ENCODE peak calls at places on chromosomes 7 and 10, in five cellular contexts. One of them, this sample, is unnamed.

GRCh38 chr7:106222545-106222944 is 62.2 kb downstream of the NAMPT start:
- DNase-seq in NCI-H2029 treated with DMSO at 0.1 percent for 48 hours: no peak
- DNase-seq in activated effector memory CD4-positive, alpha-beta T cell treated with Interleukin-2 at 50 U/mL for 16 hours: no peak
- DNase-seq in T follicular helper cell: no peak
- DNase-seq in NCI-H1092 treated with DMSO at 0.1 percent for 48 hours: no peak
- DNase-seq in this sample: no peak

GRCh38 chr7:90766814-90767564 is 170.9 kb downstream of the CDK14 start:
- DNase-seq in NCI-H2029 treated with DMSO at 0.1 percent for 48 hours: no peak
- DNase-seq in activated effector memory CD4-positive, alpha-beta T cell treated with Interleukin-2 at 50 U/mL for 16 hours: no peak
- DNase-seq in T follicular helper cell: no peak
- DNase-seq in NCI-H1092 treated with DMSO at 0.1 percent for 48 hours: no peak
- DNase-seq in this sample: peak

GRCh38 chr10:82497451-82497850 is 622.5 kb downstream of the NRG3 start:
- DNase-seq in NCI-H2029 treated with DMSO at 0.1 percent for 48 hours: no peak
- DNase-seq in activated effector memory CD4-positive, alpha-beta T cell treated with Interleukin-2 at 50 U/mL for 16 hours: no peak
- DNase-seq in T follicular helper cell: no peak
- DNase-seq in NCI-H1092 treated with DMSO at 0.1 percent for 48 hours: no peak
- DNase-seq in this sample: no peak

GRCh38 chr10:120423350-120424197 is 33.5 kb upstream of the PLPP4 start:
- DNase-seq in NCI-H2029 treated with DMSO at 0.1 percent for 48 hours: no peak
- DNase-seq in activated effector memory CD4-positive, alpha-beta T cell treated with Interleukin-2 at 50 U/mL for 16 hours: no peak
- DNase-seq in T follicular helper cell: no peak
- DNase-seq in NCI-H1092 treated with DMSO at 0.1 percent for 48 hours: no peak
- DNase-seq in this sample: peak

GRCh38 chr10:30671011-30671616 is 41.6 kb upstream of the LYZL2 start:
- DNase-seq in NCI-H2029 treated with DMSO at 0.1 percent for 48 hours: peak
- DNase-seq in activated effector memory CD4-positive, alpha-beta T cell treated with Interleukin-2 at 50 U/mL for 16 hours: no peak
- DNase-seq in T follicular helper cell: peak
- DNase-seq in NCI-H1092 treated with DMSO at 0.1 percent for 48 hours: peak
- DNase-seq in this sample: peak

GRCh38 chr7:157952050-157952667 is 615.4 kb downstream of the DNAJB6 start:
- DNase-seq in NCI-H2029 treated with DMSO at 0.1 percent for 48 hours: no peak
- DNase-seq in activated effector memory CD4-positive, alpha-beta T cell treated with Interleukin-2 at 50 U/mL for 16 hours: no peak
- DNase-seq in T follicular helper cell: no peak
- DNase-seq in NCI-H1092 treated with DMSO at 0.1 percent for 48 hours: no peak
- DNase-seq in this sample: no peak

GRCh38 chr10:126840736-126841135 is 64.5 kb upstream of the DOCK1 start:
- DNase-seq in NCI-H2029 treated with DMSO at 0.1 percent for 48 hours: no peak
- DNase-seq in activated effector memory CD4-positive, alpha-beta T cell treated with Interleukin-2 at 50 U/mL for 16 hours: no peak
- DNase-seq in T follicular helper cell: no peak
- DNase-seq in NCI-H1092 treated with DMSO at 0.1 percent for 48 hours: no peak
- DNase-seq in this sample: no peak

GRCh38 chr10:83769421-83769820 is 369.9 kb upstream of the GHITM start:
- DNase-seq in NCI-H2029 treated with DMSO at 0.1 percent for 48 hours: no peak
- DNase-seq in activated effector memory CD4-positive, alpha-beta T cell treated with Interleukin-2 at 50 U/mL for 16 hours: no peak
- DNase-seq in T follicular helper cell: no peak
- DNase-seq in NCI-H1092 treated with DMSO at 0.1 percent for 48 hours: no peak
- DNase-seq in this sample: no peak

GRCh38 chr7:90625562-90625961 is 29.4 kb downstream of the CDK14 start:
- DNase-seq in NCI-H2029 treated with DMSO at 0.1 percent for 48 hours: peak
- DNase-seq in activated effector memory CD4-positive, alpha-beta T cell treated with Interleukin-2 at 50 U/mL for 16 hours: no peak
- DNase-seq in T follicular helper cell: no peak
- DNase-seq in NCI-H1092 treated with DMSO at 0.1 percent for 48 hours: peak
- DNase-seq in this sample: peak

GRCh38 chr7:157412021-157412443 is 75.2 kb downstream of the DNAJB6 start:
- DNase-seq in NCI-H2029 treated with DMSO at 0.1 percent for 48 hours: no peak
- DNase-seq in activated effector memory CD4-positive, alpha-beta T cell treated with Interleukin-2 at 50 U/mL for 16 hours: peak
- DNase-seq in T follicular helper cell: no peak
- DNase-seq in NCI-H1092 treated with DMSO at 0.1 percent for 48 hours: no peak
- DNase-seq in this sample: no peak

GRCh38 chr10:131160219-131160875 is 151.2 kb downstream of the TCERG1L start:
- DNase-seq in NCI-H2029 treated with DMSO at 0.1 percent for 48 hours: no peak
- DNase-seq in activated effector memory CD4-positive, alpha-beta T cell treated with Interleukin-2 at 50 U/mL for 16 hours: no peak
- DNase-seq in T follicular helper cell: no peak
- DNase-seq in NCI-H1092 treated with DMSO at 0.1 percent for 48 hours: no peak
- DNase-seq in this sample: no peak

GRCh38 chr7:53437336-53437735 is 401.9 kb downstream of the POM121L12 start:
- DNase-seq in NCI-H2029 treated with DMSO at 0.1 percent for 48 hours: no peak
- DNase-seq in activated effector memory CD4-positive, alpha-beta T cell treated with Interleukin-2 at 50 U/mL for 16 hours: no peak
- DNase-seq in T follicular helper cell: no peak
- DNase-seq in NCI-H1092 treated with DMSO at 0.1 percent for 48 hours: no peak
- DNase-seq in this sample: no peak

GRCh38 chr10:116127296-116127695 is 145.7 kb downstream of the GFRA1 start:
- DNase-seq in NCI-H2029 treated with DMSO at 0.1 percent for 48 hours: no peak
- DNase-seq in activated effector memory CD4-positive, alpha-beta T cell treated with Interleukin-2 at 50 U/mL for 16 hours: no peak
- DNase-seq in T follicular helper cell: no peak
- DNase-seq in NCI-H1092 treated with DMSO at 0.1 percent for 48 hours: no peak
- DNase-seq in this sample: no peak

GRCh38 chr7:4621401-4621800 is 60.7 kb upstream of the FOXK1 start:
- DNase-seq in NCI-H2029 treated with DMSO at 0.1 percent for 48 hours: no peak
- DNase-seq in activated effector memory CD4-positive, alpha-beta T cell treated with Interleukin-2 at 50 U/mL for 16 hours: no peak
- DNase-seq in T follicular helper cell: no peak
- DNase-seq in NCI-H1092 treated with DMSO at 0.1 percent for 48 hours: no peak
- DNase-seq in this sample: no peak

GRCh38 chr7:65475734-65476319 is 102.2 kb downstream of the ZNF92 start:
- DNase-seq in NCI-H2029 treated with DMSO at 0.1 percent for 48 hours: peak
- DNase-seq in activated effector memory CD4-positive, alpha-beta T cell treated with Interleukin-2 at 50 U/mL for 16 hours: peak
- DNase-seq in T follicular helper cell: no peak
- DNase-seq in NCI-H1092 treated with DMSO at 0.1 percent for 48 hours: no peak
- DNase-seq in this sample: no peak

GRCh38 chr7:92006046-92006445 is 65.4 kb downstream of the AKAP9 start:
- DNase-seq in NCI-H2029 treated with DMSO at 0.1 percent for 48 hours: no peak
- DNase-seq in activated effector memory CD4-positive, alpha-beta T cell treated with Interleukin-2 at 50 U/mL for 16 hours: no peak
- DNase-seq in T follicular helper cell: no peak
- DNase-seq in NCI-H1092 treated with DMSO at 0.1 percent for 48 hours: no peak
- DNase-seq in this sample: no peak

GRCh38 chr10:79367421-79368189 is 20.3 kb downstream of the PPIF start:
- DNase-seq in NCI-H2029 treated with DMSO at 0.1 percent for 48 hours: no peak
- DNase-seq in activated effector memory CD4-positive, alpha-beta T cell treated with Interleukin-2 at 50 U/mL for 16 hours: no peak
- DNase-seq in T follicular helper cell: no peak
- DNase-seq in NCI-H1092 treated with DMSO at 0.1 percent for 48 hours: no peak
- DNase-seq in this sample: no peak

GRCh38 chr10:96259884-96260511 is 11.4 kb downstream of the BLNK start:
- DNase-seq in NCI-H2029 treated with DMSO at 0.1 percent for 48 hours: no peak
- DNase-seq in activated effector memory CD4-positive, alpha-beta T cell treated with Interleukin-2 at 50 U/mL for 16 hours: no peak
- DNase-seq in T follicular helper cell: no peak
- DNase-seq in NCI-H1092 treated with DMSO at 0.1 percent for 48 hours: no peak
- DNase-seq in this sample: no peak

GRCh38 chr10:115417585-115418265 is 324.6 kb downstream of the ATRNL1 start:
- DNase-seq in NCI-H2029 treated with DMSO at 0.1 percent for 48 hours: no peak
- DNase-seq in activated effector memory CD4-positive, alpha-beta T cell treated with Interleukin-2 at 50 U/mL for 16 hours: no peak
- DNase-seq in T follicular helper cell: no peak
- DNase-seq in NCI-H1092 treated with DMSO at 0.1 percent for 48 hours: no peak
- DNase-seq in this sample: peak

GRCh38 chr10:49109669-49110335 is 5.5 kb downstream of the VSTM4 start:
- DNase-seq in NCI-H2029 treated with DMSO at 0.1 percent for 48 hours: no peak
- DNase-seq in activated effector memory CD4-positive, alpha-beta T cell treated with Interleukin-2 at 50 U/mL for 16 hours: no peak
- DNase-seq in T follicular helper cell: no peak
- DNase-seq in NCI-H1092 treated with DMSO at 0.1 percent for 48 hours: no peak
- DNase-seq in this sample: peak

GRCh38 chr10:124377101-124377500 is 41.6 kb downstream of the OAT start:
- DNase-seq in NCI-H2029 treated with DMSO at 0.1 percent for 48 hours: no peak
- DNase-seq in activated effector memory CD4-positive, alpha-beta T cell treated with Interleukin-2 at 50 U/mL for 16 hours: no peak
- DNase-seq in T follicular helper cell: no peak
- DNase-seq in NCI-H1092 treated with DMSO at 0.1 percent for 48 hours: no peak
- DNase-seq in this sample: no peak

GRCh38 chr7:123872908-123873307 is 27.9 kb downstream of the HYAL4 start:
- DNase-seq in NCI-H2029 treated with DMSO at 0.1 percent for 48 hours: no peak
- DNase-seq in activated effector memory CD4-positive, alpha-beta T cell treated with Interleukin-2 at 50 U/mL for 16 hours: no peak
- DNase-seq in T follicular helper cell: no peak
- DNase-seq in NCI-H1092 treated with DMSO at 0.1 percent for 48 hours: no peak
- DNase-seq in this sample: no peak

GRCh38 chr10:80442879-80443278 is 11.2 kb upstream of the TSPAN14 start:
- DNase-seq in NCI-H2029 treated with DMSO at 0.1 percent for 48 hours: no peak
- DNase-seq in activated effector memory CD4-positive, alpha-beta T cell treated with Interleukin-2 at 50 U/mL for 16 hours: no peak
- DNase-seq in T follicular helper cell: no peak
- DNase-seq in NCI-H1092 treated with DMSO at 0.1 percent for 48 hours: no peak
- DNase-seq in this sample: peak

GRCh38 chr10:33487014-33487776 is 152.7 kb upstream of the NRP1 start:
- DNase-seq in NCI-H2029 treated with DMSO at 0.1 percent for 48 hours: no peak
- DNase-seq in activated effector memory CD4-positive, alpha-beta T cell treated with Interleukin-2 at 50 U/mL for 16 hours: no peak
- DNase-seq in T follicular helper cell: no peak
- DNase-seq in NCI-H1092 treated with DMSO at 0.1 percent for 48 hours: no peak
- DNase-seq in this sample: no peak

This sample was measured in left kidney.